ENCODE peak calls at places on chromosomes 6 and 20, in five cellular contexts. O is adrenal gland, G is right lobe of liver, K is endothelial cell of umbilical vein, U is breast epithelium. S is an unnamed sample.

GRCh38 chr20:36175016-36175415 is 20.5 kb downstream of the EPB41L1 start:
- DNase-seq in O (no peak), G (no peak), K (no peak), U (no peak), S (no peak)

GRCh38 chr6:89148016-89148750 is 2.3 kb downstream of the PM20D2 start:
- DNase-seq in O (no peak), G (no peak), K (no peak), U (no peak), S (no peak)

GRCh38 chr6:110287462-110288341 is 70.4 kb downstream of the METTL24 start:
- DNase-seq in O (no peak), G (no peak), K (no peak), U (no peak), S (no peak)

GRCh38 chr20:8126979-8127378 is 5.1 kb upstream of the PLCB1 start:
- DNase-seq in O (no peak), G (no peak), K (no peak), U (no peak), S (no peak)

GRCh38 chr6:44512868-44513641 is 125.5 kb downstream of the CDC5L start:
- DNase-seq in O (no peak), G (no peak), K (peak), U (peak), S (no peak)

GRCh38 chr20:63750807-63751470 is 11.4 kb downstream of the SLC2A4RG start:
- DNase-seq in O (no peak), G (peak), K (no peak), U (no peak), S (peak)

GRCh38 chr6:139129284-139129683 is 5.6 kb upstream of the HECA start:
- DNase-seq in O (no peak), G (no peak), K (no peak), U (no peak), S (no peak)

GRCh38 chr6:168372871-168373270 is 53.3 kb upstream of the DACT2 start:
- DNase-seq in O (no peak), G (no peak), K (no peak), U (no peak), S (no peak)

GRCh38 chr20:57851025-57851682 is 141.3 kb upstream of the PMEPA1 start:
- DNase-seq in O (no peak), G (no peak), K (no peak), U (peak), S (peak)

GRCh38 chr6:132817554-132818403 is 3.4 kb downstream of the RPS12 start:
- DNase-seq in O (no peak), G (no peak), K (no peak), U (no peak), S (no peak)

GRCh38 chr6:32638521-32639219 is 1.5 kb downstream of the HLA-DQA1 start:
- DNase-seq in O (no peak), G (no peak), K (no peak), U (no peak), S (no peak)

GRCh38 chr20:21729316-21729715 is 23.9 kb downstream of the PAX1 start:
- DNase-seq in O (no peak), G (no peak), K (no peak), U (no peak), S (no peak)

GRCh38 chr6:90080876-90081464 is 186.7 kb downstream of the GJA10 start:
- DNase-seq in O (no peak), G (no peak), K (no peak), U (no peak), S (no peak)

GRCh38 chr6:161922631-161923119 is 648.8 kb upstream of the AGPAT4 start:
- DNase-seq in O (peak), G (peak), K (peak), U (peak), S (peak)

GRCh38 chr6:42042108-42042507 is 8.2 kb upstream of the TAF8 start:
- DNase-seq in O (no peak), G (no peak), K (no peak), U (no peak), S (no peak)

GRCh38 chr6:13395272-13396237 is 67.2 kb upstream of the TBC1D7 start:
- DNase-seq in O (peak), G (peak), K (peak), U (no peak), S (peak)

GRCh38 chr20:42747765-42748411 is 441.8 kb downstream of the PTPRT start:
- DNase-seq in O (no peak), G (no peak), K (no peak), U (no peak), S (no peak)

GRCh38 chr6:63492476-63492875 is 79.8 kb upstream of the LOC128125822 start:
- DNase-seq in O (peak), G (no peak), K (no peak), U (no peak), S (no peak)

GRCh38 chr6:100775667-100776066 is 105.5 kb downstream of the ASCC3 start:
- DNase-seq in O (no peak), G (no peak), K (peak), U (no peak), S (no peak)

DNA sequence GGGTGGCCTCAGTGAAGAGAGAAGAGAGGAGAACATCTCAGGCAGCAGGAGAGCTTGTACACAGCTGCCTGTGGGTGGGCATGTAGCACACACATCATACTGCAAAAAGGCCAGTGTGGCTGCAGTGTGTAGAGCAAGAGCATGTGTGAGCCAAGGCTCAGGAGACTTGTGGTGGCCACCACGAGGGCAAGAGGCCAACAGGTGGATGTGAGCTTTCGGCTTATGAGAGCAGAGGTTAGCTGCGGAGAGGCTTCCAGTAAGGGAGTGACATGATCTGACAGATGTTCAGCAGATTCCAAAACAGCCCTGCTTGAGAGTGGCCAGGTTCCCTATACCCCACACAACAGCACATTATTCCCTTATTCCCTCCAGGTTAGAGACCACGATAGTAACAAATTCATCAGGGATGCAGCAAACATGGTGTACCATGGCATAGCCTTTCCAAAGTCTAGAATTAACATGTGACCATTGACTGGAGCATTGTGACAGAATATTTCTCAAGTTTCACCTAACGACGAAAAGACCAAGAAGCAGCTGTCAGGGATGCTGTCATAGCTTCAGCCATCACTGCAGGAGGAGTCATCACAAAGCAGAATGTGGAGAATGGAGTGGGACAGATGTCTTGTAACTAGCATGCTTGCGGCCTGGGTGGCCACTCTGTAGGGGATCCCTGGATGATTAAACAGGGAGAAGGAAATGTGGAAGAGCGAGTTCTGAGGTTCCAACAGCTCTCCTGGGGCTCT is 23.0 kb downstream of the HM13 start:
- DNase-seq in O (no peak), G (no peak), K (no peak), U (no peak), S (no peak)
- TF ChIP-seq POLR2A in O (no peak), G (no peak), K (no peak), U (no peak), S (no peak)

GRCh38 chr20:50930139-50931047 is 844 bp downstream of the ADNP start:
- DNase-seq in O (peak), G (peak), K (no peak), U (no peak), S (peak)
- H3K27ac ChIP-seq in O (peak), G (peak), K (peak), U (peak), S (peak)

GRCh38 chr20:6311097-6311496 is 188.3 kb upstream of the FERMT1 start:
- DNase-seq in O (no peak), G (no peak), K (no peak), U (no peak), S (no peak)
- TF ChIP-seq POLR2A in O (no peak), G (no peak), K (no peak), U (no peak), S (no peak)

DNA sequence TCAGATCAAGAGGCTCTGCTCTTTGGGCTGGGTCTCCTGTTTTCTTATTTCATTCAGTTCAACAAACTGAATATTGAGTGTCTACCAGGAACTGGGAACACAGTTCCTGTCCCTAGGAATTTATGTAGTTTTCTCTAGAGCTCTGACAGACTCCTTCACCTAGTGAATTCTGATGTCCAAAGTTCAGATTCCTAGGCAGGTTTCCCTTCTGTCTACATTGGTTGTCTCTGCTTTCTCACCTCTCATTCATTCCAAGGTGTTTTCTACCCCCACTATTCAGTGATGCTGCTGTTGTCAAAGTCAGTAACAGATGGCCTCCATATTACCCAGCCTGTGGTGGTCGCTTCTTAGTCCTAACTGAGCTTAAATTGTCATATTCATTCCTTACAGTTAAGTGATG is 4.4 kb downstream of the SMIM13 start:
- DNase-seq in O (no peak), G (no peak), K (no peak), U (no peak), S (no peak)
- H3K27ac ChIP-seq in O (no peak), G (no peak), K (no peak), U (no peak), S (no peak)

DNA sequence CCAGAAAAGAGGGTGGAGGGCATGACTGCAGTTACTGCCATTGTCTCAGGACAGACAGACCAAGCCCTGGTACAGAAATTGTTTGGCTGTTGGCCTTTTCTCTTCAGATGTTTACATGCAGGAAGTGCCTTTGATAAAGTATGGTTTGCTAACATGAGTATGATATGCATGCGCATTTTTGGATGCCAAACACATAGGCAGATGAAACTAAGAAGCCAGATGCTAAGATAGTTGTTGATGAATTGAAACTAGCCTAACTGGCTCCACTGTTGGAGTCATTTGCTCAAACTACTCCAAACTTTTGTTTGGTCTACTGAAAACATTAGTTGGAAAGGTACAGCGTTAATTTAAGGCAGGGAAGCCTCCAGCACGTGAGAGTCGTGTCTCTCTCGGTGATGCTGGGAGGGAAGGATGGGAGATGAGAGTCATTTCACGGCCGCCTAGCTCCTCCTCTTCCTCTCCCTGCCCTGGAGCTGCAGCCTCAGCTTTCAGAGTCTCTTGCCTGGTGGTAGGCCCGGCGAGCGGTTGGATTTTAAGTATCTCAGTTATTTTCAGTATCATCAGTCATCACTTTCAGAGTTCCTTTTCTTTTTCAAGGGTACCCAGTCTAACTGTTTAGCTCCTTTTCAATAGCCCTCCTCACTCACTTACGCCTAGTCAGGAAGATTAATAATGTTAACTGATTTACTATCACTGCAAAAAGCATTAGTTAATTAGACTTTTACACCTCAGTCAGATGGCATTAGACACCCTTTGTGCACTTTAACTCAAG is 29.8 kb downstream of the RREB1 start:
- DNase-seq in O (peak), G (no peak), K (peak), U (no peak), S (peak)
- TF ChIP-seq POLR2A in O (no peak), G (no peak), K (peak), U (no peak), S (no peak)

DNA sequence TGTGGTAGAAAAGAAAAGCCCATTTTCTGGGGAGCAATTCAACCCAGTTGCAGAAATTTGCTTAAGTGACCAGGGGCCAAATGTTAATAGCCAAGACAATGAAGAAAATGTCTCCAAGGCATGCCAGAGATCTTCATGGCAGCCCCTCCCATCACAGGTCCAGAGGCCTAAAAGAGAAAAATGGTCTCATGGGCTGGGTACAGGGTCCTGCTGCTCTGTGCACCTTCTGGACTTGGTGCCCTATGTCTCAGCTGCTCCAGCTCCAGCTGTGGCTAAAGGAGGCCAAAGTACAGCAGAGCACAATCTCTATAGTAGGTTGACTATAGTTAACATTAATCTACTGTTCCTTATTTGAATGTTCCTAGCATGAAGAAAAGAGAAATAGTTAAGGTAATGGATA is 44.7 kb downstream of the FRK start:
- DNase-seq in O (no peak), G (no peak), K (no peak), U (no peak), S (no peak)
- H3K27ac ChIP-seq in O (no peak), G (peak), K (no peak), U (no peak), S (no peak)

GRCh38 chr6:53794720-53795253 is at the start of gene LRRC1:
- DNase-seq in O (peak), G (peak), K (peak), U (peak), S (peak)
- TF ChIP-seq POLR2A in O (peak), G (peak), K (peak), U (peak), S (peak)

GRCh38 chr20:51498765-51499540 is 43.6 kb downstream of the NFATC2 start:
- DNase-seq in O (no peak), G (no peak), K (no peak), U (no peak), S (no peak)
- H3K27ac ChIP-seq in O (no peak), G (no peak), K (no peak), U (peak), S (no peak)